ENCODE peak calls at places on chromosomes 5 and 9, in four cellular contexts. One of them, this sample, is unnamed.

GRCh38 chr5:136538534-136538933 is 173.2 kb upstream of the TRPC7 start:
- DNase-seq in psoas muscle: no peak
- DNase-seq in testis: no peak
- DNase-seq in neural progenitor cell: no peak
- DNase-seq in this sample: no peak

GRCh38 chr5:157358871-157359270 is 92.9 kb downstream of the CYFIP2 start:
- DNase-seq in psoas muscle: no peak
- DNase-seq in testis: no peak
- DNase-seq in neural progenitor cell: no peak
- DNase-seq in this sample: no peak

GRCh38 chr5:58172946-58173345 is 286.9 kb downstream of the PLK2 start:
- DNase-seq in neural progenitor cell: no peak
- DNase-seq in psoas muscle: no peak
- DNase-seq in testis: no peak
- DNase-seq in this sample: no peak

GRCh38 chr5:101942321-101942882 is 353.7 kb downstream of the SLCO4C1 start:
- DNase-seq in psoas muscle: no peak
- DNase-seq in testis: peak; percentile 48
- DNase-seq in neural progenitor cell: peak; percentile 66
- DNase-seq in this sample: no peak

GRCh38 chr5:79284852-79285251 is 48.9 kb downstream of the JMY start:
- DNase-seq in psoas muscle: no peak
- DNase-seq in testis: no peak
- DNase-seq in neural progenitor cell: no peak
- DNase-seq in this sample: no peak

GRCh38 chr5:96492654-96493053 is 59.6 kb upstream of the PCSK1 start:
- DNase-seq in testis: no peak
- DNase-seq in psoas muscle: no peak
- DNase-seq in neural progenitor cell: no peak
- DNase-seq in this sample: no peak

GRCh38 chr5:56688402-56688801 is 126.9 kb upstream of the MAP3K1 start:
- DNase-seq in testis: no peak
- DNase-seq in psoas muscle: no peak
- DNase-seq in neural progenitor cell: no peak
- DNase-seq in this sample: no peak

GRCh38 chr5:150180241-150181027 is 9.4 kb upstream of the SLC6A7 start:
- DNase-seq in psoas muscle: peak; percentile 95
- DNase-seq in testis: peak; percentile 75
- DNase-seq in neural progenitor cell: no peak
- DNase-seq in this sample: no peak

GRCh38 chr9:121075251-121076036 is 689 bp downstream of the CNTRL start:
- DNase-seq in psoas muscle: no peak
- DNase-seq in testis: no peak
- DNase-seq in neural progenitor cell: peak; percentile 28
- DNase-seq in this sample: peak; percentile 13

GRCh38 chr5:111743993-111744392 is 13.0 kb downstream of the NREP start:
- DNase-seq in testis: no peak
- DNase-seq in psoas muscle: no peak
- DNase-seq in neural progenitor cell: no peak
- DNase-seq in this sample: no peak

GRCh38 chr5:138032028-138032571 is 779 bp downstream of the FAM13B start:
- DNase-seq in testis: peak; percentile 73
- DNase-seq in psoas muscle: peak; percentile 75
- DNase-seq in neural progenitor cell: no peak
- DNase-seq in this sample: no peak

GRCh38 chr5:62138607-62139006 is 167.4 kb upstream of the KIF2A start:
- DNase-seq in neural progenitor cell: peak; percentile 71
- DNase-seq in psoas muscle: no peak
- DNase-seq in testis: no peak
- DNase-seq in this sample: no peak

GRCh38 chr9:113241161-113241560 is 19.8 kb downstream of the SLC31A1 start:
- DNase-seq in testis: no peak
- DNase-seq in psoas muscle: no peak
- DNase-seq in neural progenitor cell: no peak
- DNase-seq in this sample: no peak

GRCh38 chr9:1434082-1434481 is 383.9 kb downstream of the DMRT2 start:
- DNase-seq in testis: no peak
- DNase-seq in neural progenitor cell: no peak
- DNase-seq in psoas muscle: no peak
- DNase-seq in this sample: no peak

GRCh38 chr9:7097785-7098420 is 340.1 kb downstream of the KDM4C start:
- DNase-seq in neural progenitor cell: no peak
- DNase-seq in psoas muscle: no peak
- DNase-seq in testis: no peak
- DNase-seq in this sample: no peak

GRCh38 chr5:5424736-5425135 is 2.3 kb downstream of the ICE1 start:
- DNase-seq in testis: no peak
- DNase-seq in neural progenitor cell: no peak
- DNase-seq in psoas muscle: no peak
- DNase-seq in this sample: no peak

GRCh38 chr5:16866795-16867584 is 69.1 kb downstream of the MYO10 start:
- DNase-seq in testis: peak; percentile 50
- DNase-seq in psoas muscle: no peak
- DNase-seq in neural progenitor cell: peak; percentile 64
- DNase-seq in this sample: no peak

GRCh38 chr9:133188006-133188842 is 20.8 kb downstream of the OBP2B start:
- DNase-seq in testis: peak; percentile 67
- DNase-seq in neural progenitor cell: peak; percentile 61
- DNase-seq in psoas muscle: no peak
- DNase-seq in this sample: no peak

GRCh38 chr9:70229579-70229978 is 29.2 kb upstream of the SMC5 start:
- DNase-seq in testis: no peak
- DNase-seq in psoas muscle: no peak
- DNase-seq in neural progenitor cell: no peak
- DNase-seq in this sample: no peak

GRCh38 chr9:124263158-124263557 is 5.4 kb downstream of the NEK6 start:
- DNase-seq in testis: no peak
- DNase-seq in psoas muscle: no peak
- DNase-seq in neural progenitor cell: no peak
- DNase-seq in this sample: no peak

GRCh38 chr5:176796970-176797369 is 13.4 kb upstream of the UNC5A start:
- DNase-seq in psoas muscle: no peak
- DNase-seq in neural progenitor cell: no peak
- DNase-seq in testis: no peak
- DNase-seq in this sample: no peak

GRCh38 chr9:120299785-120300184 is 280.2 kb downstream of the CDK5RAP2 start:
- DNase-seq in neural progenitor cell: peak; percentile 10
- DNase-seq in psoas muscle: no peak
- DNase-seq in testis: no peak
- DNase-seq in this sample: no peak

GRCh38 chr5:105943119-105943518 is 1727.6 kb downstream of the EFNA5 start:
- DNase-seq in testis: no peak
- DNase-seq in neural progenitor cell: no peak
- DNase-seq in psoas muscle: no peak
- DNase-seq in this sample: no peak

GRCh38 chr9:33170464-33171156 is 3.5 kb upstream of the B4GALT1 start:
- DNase-seq in testis: peak; percentile 75
- DNase-seq in neural progenitor cell: peak; percentile 44
- DNase-seq in psoas muscle: peak; percentile 89
- DNase-seq in this sample: no peak

GRCh38 chr5:174252121-174252520 is 206.6 kb downstream of the NSG2 start:
- DNase-seq in psoas muscle: no peak
- DNase-seq in neural progenitor cell: no peak
- DNase-seq in testis: no peak
- DNase-seq in this sample: no peak

GRCh38 chr9:100277166-100277979 is 75.4 kb downstream of the TEX10 start:
- DNase-seq in neural progenitor cell: no peak
- DNase-seq in psoas muscle: no peak
- DNase-seq in testis: no peak
- DNase-seq in this sample: no peak

GRCh38 chr9:73023025-73023541 is 70.2 kb upstream of the ALDH1A1 start:
- DNase-seq in neural progenitor cell: peak; percentile 70
- DNase-seq in psoas muscle: peak; percentile 62
- DNase-seq in testis: peak; percentile 63
- DNase-seq in this sample: peak; percentile 15

GRCh38 chr5:138542120-138542955 is 698 bp downstream of the ETF1 start:
- DNase-seq in neural progenitor cell: peak; percentile 4
- DNase-seq in testis: no peak
- DNase-seq in psoas muscle: no peak
- DNase-seq in this sample: peak; percentile 12

GRCh38 chr5:670396-671270 is 22.5 kb downstream of the TPPP start:
- DNase-seq in neural progenitor cell: no peak
- DNase-seq in testis: no peak
- DNase-seq in psoas muscle: peak; percentile 51
- DNase-seq in this sample: no peak

GRCh38 chr5:435961-436640 is 6.9 kb upstream of the EXOC3 start:
- DNase-seq in psoas muscle: peak; percentile 45
- DNase-seq in neural progenitor cell: peak; percentile 52
- DNase-seq in testis: no peak
- DNase-seq in this sample: peak; percentile 6

GRCh38 chr9:105468875-105469274 is 21.0 kb downstream of the FSD1L start:
- DNase-seq in neural progenitor cell: no peak
- DNase-seq in psoas muscle: no peak
- DNase-seq in testis: no peak
- DNase-seq in this sample: no peak

GRCh38 chr5:139667001-139667729 is 19.0 kb downstream of the CXXC5 start:
- DNase-seq in testis: no peak
- DNase-seq in psoas muscle: no peak
- DNase-seq in neural progenitor cell: no peak
- DNase-seq in this sample: no peak

GRCh38 chr5:138051441-138052296 is 18.8 kb upstream of the FAM13B start:
- DNase-seq in testis: peak; percentile 88
- DNase-seq in neural progenitor cell: no peak
- DNase-seq in psoas muscle: no peak
- DNase-seq in this sample: no peak

GRCh38 chr5:16702964-16703363 is 86.2 kb upstream of the RETREG1 start:
- DNase-seq in neural progenitor cell: peak; percentile 48
- DNase-seq in testis: no peak
- DNase-seq in psoas muscle: no peak
- DNase-seq in this sample: no peak

GRCh38 chr5:124748687-124749594 is 2.5 kb upstream of the ZNF608 start:
- DNase-seq in testis: peak; percentile 92
- DNase-seq in neural progenitor cell: peak; percentile 91
- DNase-seq in psoas muscle: peak; percentile 66
- DNase-seq in this sample: no peak

GRCh38 chr5:116702776-116703175 is 128.2 kb upstream of the SEMA6A start:
- DNase-seq in psoas muscle: no peak
- DNase-seq in neural progenitor cell: no peak
- DNase-seq in testis: no peak
- DNase-seq in this sample: no peak

GRCh38 chr9:8223861-8224260 is 424.3 kb upstream of the DMAC1 start:
- DNase-seq in testis: no peak
- DNase-seq in neural progenitor cell: no peak
- DNase-seq in psoas muscle: no peak
- DNase-seq in this sample: no peak

GRCh38 chr9:8221462-8221861 is 421.9 kb upstream of the DMAC1 start:
- DNase-seq in psoas muscle: no peak
- DNase-seq in testis: no peak
- DNase-seq in neural progenitor cell: no peak
- DNase-seq in this sample: no peak

DNA sequence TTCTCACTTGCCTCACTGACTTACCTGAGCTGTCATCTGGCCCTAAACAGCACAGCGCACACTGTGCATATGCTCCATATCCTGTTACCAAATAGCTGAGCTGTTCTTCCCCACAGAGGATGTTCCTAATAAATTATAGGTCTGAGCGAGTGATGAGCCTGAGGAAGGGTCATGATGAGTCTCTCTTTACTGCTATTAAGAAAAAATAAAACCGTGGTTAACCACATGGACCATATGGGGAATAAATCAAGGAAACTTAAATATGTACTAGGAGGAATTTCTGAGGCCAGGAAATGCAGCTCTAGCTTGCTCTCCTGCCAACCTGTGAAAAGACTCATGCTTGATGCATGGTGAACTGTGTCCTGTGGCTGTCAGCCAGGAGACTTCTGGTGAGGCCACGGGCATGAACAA is 424.8 kb upstream of the DMAC1 start:
- DNase-seq in psoas muscle: no peak
- DNase-seq in testis: no peak
- DNase-seq in neural progenitor cell: no peak
- DNase-seq in this sample: no peak
- H3K9me3 ChIP-seq in psoas muscle: no peaks in the 10 kb centered on the region
- H3K9me3 ChIP-seq in testis: no peaks in the 10 kb centered on the region
- H3K9me3 ChIP-seq in neural progenitor cell: no peaks in the 10 kb centered on the region
- H3K9me3 ChIP-seq in this sample: no peaks in the 10 kb centered on the region

GRCh38 chr5:158602981-158603380 is 496.7 kb downstream of the EBF1 start:
- DNase-seq in neural progenitor cell: no peak
- DNase-seq in testis: no peak
- DNase-seq in psoas muscle: no peak
- DNase-seq in this sample: no peak

GRCh38 chr5:158601118-158601517 is 498.6 kb downstream of the EBF1 start:
- DNase-seq in testis: no peak
- DNase-seq in neural progenitor cell: no peak
- DNase-seq in psoas muscle: no peak
- DNase-seq in this sample: no peak

GRCh38 chr5:158599132-158599531 is 500.6 kb downstream of the EBF1 start:
- DNase-seq in testis: no peak
- DNase-seq in psoas muscle: peak; percentile 40
- DNase-seq in neural progenitor cell: no peak
- DNase-seq in this sample: no peak

GRCh38 chr5:158606228-158606627 is 493.5 kb downstream of the EBF1 start:
- DNase-seq in neural progenitor cell: no peak
- DNase-seq in psoas muscle: no peak
- DNase-seq in testis: no peak
- DNase-seq in this sample: no peak

GRCh38 chr5:158600679-158601078 is 499.0 kb downstream of the EBF1 start:
- DNase-seq in neural progenitor cell: no peak
- DNase-seq in testis: no peak
- DNase-seq in psoas muscle: no peak
- DNase-seq in this sample: no peak
- H3K9me3 ChIP-seq in neural progenitor cell: no peaks in the 10 kb centered on the region
- H3K9me3 ChIP-seq in testis: no peaks in the 10 kb centered on the region
- H3K9me3 ChIP-seq in psoas muscle: no peaks in the 10 kb centered on the region
- H3K9me3 ChIP-seq in this sample: no peaks in the 10 kb centered on the region

DNA sequence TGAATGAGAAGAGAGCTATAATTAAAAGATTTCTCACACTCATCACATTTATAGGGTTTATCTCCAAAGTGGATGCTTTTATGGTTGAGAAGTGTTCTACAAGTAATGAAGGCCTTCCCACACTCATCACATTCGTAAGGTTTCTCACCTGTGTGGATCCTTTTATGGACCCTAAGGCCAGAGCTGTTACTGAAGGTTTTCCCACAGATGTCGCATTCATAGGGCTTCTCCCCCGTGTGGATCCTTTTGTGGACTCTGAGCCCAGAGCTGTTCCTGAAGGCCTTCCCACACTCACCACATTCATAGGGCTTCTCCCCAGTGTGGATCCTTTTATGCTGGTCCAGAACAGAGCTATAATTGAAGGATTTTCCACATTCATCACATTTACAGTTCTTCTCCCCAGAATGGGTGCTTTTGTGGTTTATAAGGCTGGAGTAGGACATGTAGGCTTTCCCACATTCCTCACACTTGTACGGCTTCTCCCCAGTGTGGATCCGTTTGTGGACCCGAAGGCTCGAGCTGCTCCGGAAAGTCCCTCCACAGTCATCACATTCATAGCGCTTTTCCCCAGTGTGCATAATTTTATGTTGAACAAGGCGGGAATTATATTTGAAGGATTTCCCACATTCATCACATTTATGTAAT is 10.5 kb downstream of the ZFP62 start:
- DNase-seq in psoas muscle: no peak
- DNase-seq in neural progenitor cell: no peak
- DNase-seq in testis: no peak
- DNase-seq in this sample: no peak
- H3K9me3 ChIP-seq in psoas muscle: no peaks in the 10 kb centered on the region
- H3K9me3 ChIP-seq in neural progenitor cell: peaks cover 56% of the 10 kb centered on the region
- H3K9me3 ChIP-seq in testis: no peaks in the 10 kb centered on the region
- H3K9me3 ChIP-seq in this sample: peaks cover 10% of the 10 kb centered on the region

GRCh38 chr9:126842220-126842842 is 18.1 kb upstream of the ZBTB34 start:
- DNase-seq in neural progenitor cell: no peak
- DNase-seq in testis: no peak
- DNase-seq in psoas muscle: no peak
- DNase-seq in this sample: no peak
- H3K9me3 ChIP-seq in neural progenitor cell: no peaks in the 10 kb centered on the region
- H3K9me3 ChIP-seq in testis: no peaks in the 10 kb centered on the region
- H3K9me3 ChIP-seq in psoas muscle: no peaks in the 10 kb centered on the region
- H3K9me3 ChIP-seq in this sample: no peaks in the 10 kb centered on the region

This sample was measured in T-helper 17 cell.